ENCODE peak calls at places on chromosomes 16 and 17, in four cellular contexts. Y is psoas muscle, A is choroid plexus epithelial cell, B is Panc1. O is an unnamed sample.

GRCh38 chr17:28193241-28193640 is 125.8 kb upstream of the TMEM97 start:
- DNase-seq in Y (peak; percentile 25), B (no peak), A (no peak), O (no peak)

GRCh38 chr17:30964878-30965277 is 6.0 kb upstream of the RNF135 start:
- DNase-seq in A (peak; percentile 28), B (no peak), Y (no peak), O (peak; percentile 24)

GRCh38 chr17:12769981-12770380 is 19.3 kb upstream of the ARHGAP44 start:
- DNase-seq in Y (no peak), A (no peak), B (no peak), O (peak; percentile 7)

GRCh38 chr17:73592531-73592961 is 51.7 kb downstream of the SDK2 start:
- DNase-seq in A (no peak), Y (no peak), B (no peak), O (no peak)

GRCh38 chr17:3039748-3040147 is 23.7 kb downstream of the OR1D5 start:
- DNase-seq in B (no peak), Y (no peak), A (no peak), O (no peak)

GRCh38 chr17:1743094-1743452 is 402 bp downstream of the SERPINF2 start:
- DNase-seq in A (no peak), B (no peak), Y (no peak), O (no peak)

GRCh38 chr17:66966529-66967418 is 2.3 kb downstream of the CACNG4 start:
- DNase-seq in B (no peak), Y (no peak), A (no peak), O (no peak)

GRCh38 chr17:40646791-40647548 is 648 bp downstream of the SMARCE1 start:
- DNase-seq in B (no peak), A (peak; percentile 64), Y (no peak), O (no peak)

GRCh38 chr17:64240261-64240740 is 22.8 kb downstream of the TEX2 start:
- DNase-seq in A (no peak), B (no peak), Y (no peak), O (no peak)
- H3K4me3 ChIP-seq in A (no peak overlapping the region), B (no peak overlapping the region), Y (no peak overlapping the region), O (peak overlapping the region; percentile 21)

DNA sequence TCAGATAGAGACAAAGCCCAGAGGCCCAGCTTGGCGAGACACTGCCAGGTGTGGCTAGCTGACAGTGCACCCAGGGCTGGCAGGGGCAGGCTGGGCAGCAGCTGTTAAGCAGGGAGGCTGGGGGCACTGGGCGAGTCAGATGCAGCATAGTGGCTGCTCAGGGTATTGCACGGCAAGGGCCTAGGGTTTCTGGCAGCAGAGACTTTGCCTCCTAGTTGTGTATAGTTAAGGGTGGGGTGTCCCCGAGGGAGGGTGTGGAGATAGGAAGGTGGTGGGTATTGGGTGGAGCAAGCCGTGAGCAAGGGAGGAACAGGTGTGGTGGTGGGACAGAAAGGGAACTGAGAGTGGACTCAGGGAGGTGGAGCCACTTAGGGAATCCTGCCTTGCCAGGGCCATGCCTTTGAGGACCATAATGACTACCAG is 66.0 kb downstream of the SMPD3 start:
- DNase-seq in B (no peak), Y (no peak), A (no peak), O (no peak)
- TF ChIP-seq CTCF in B (no peak), Y (no peak), A (peak; percentile 32), O (no peak)

GRCh38 chr16:58563235-58563634 is 47.9 kb downstream of the SETD6 start:
- DNase-seq in A (peak; percentile 78), B (peak; percentile 5), Y (no peak), O (peak; percentile 75)
- H3K4me3 ChIP-seq in A (no peak overlapping the region), B (no peak overlapping the region), Y (no peak overlapping the region), O (no peak overlapping the region)

GRCh38 chr16:87419971-87420370 is 27.8 kb downstream of the MAP1LC3B start:
- DNase-seq in B (no peak), A (no peak), Y (no peak), O (no peak)

GRCh38 chr16:87422106-87422505 is 30.0 kb downstream of the MAP1LC3B start:
- DNase-seq in Y (no peak), B (no peak), A (no peak), O (no peak)

GRCh38 chr16:87418644-87419043 is 26.5 kb downstream of the MAP1LC3B start:
- DNase-seq in A (no peak), Y (no peak), B (no peak), O (no peak)

GRCh38 chr16:87421369-87421912 is 29.3 kb downstream of the MAP1LC3B start:
- DNase-seq in A (no peak), Y (no peak), B (no peak), O (no peak)

GRCh38 chr16:87420401-87421368 is 28.5 kb downstream of the MAP1LC3B start:
- DNase-seq in Y (no peak), A (no peak), B (no peak), O (no peak)
- TF ChIP-seq CTCF in Y (no peak), A (peak; percentile 38), B (no peak), O (peak; percentile 7)

GRCh38 chr17:8628172-8628571 is 2.4 kb downstream of the MYH10 start:
- DNase-seq in Y (no peak), B (no peak), A (no peak), O (peak; percentile 23)
- H3K4me3 ChIP-seq in Y (no peak overlapping the region), B (no peak overlapping the region), A (peak overlapping the region; percentile 1), O (peak overlapping the region; percentile 76)

DNA sequence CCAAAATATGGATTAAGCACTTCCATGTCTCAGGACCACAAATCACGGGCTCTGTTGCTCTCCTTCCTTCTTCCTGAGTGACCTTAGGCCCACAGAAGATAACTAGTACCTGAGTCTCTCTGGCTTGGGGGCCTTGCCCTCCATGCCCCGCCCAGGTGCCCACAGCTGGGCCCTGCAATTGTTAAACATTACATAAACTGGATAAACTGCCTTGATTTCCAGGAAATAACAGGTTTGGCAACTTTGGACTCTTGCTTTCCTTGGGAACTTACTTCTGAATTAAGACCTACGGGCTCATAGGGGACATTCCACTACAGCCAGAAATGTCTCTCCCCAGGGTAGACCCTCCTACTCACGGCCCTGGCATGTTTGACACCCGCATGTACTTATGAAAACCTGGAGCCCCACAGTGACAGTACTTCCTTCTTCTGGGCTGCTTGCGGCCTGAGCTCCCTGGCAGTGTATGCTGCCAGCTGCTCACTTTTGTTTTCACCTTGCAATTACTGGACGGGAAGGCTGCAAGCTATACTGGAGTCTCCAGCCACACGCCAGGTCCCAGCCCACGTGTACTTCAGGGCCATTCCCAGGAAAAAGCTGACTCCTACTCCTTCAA is 2.3 kb upstream of the UBALD2 start:
- DNase-seq in A (no peak), B (no peak), Y (peak; percentile 27), O (no peak)
- TF ChIP-seq CTCF in A (no peak), B (no peak), Y (no peak), O (no peak)

DNA sequence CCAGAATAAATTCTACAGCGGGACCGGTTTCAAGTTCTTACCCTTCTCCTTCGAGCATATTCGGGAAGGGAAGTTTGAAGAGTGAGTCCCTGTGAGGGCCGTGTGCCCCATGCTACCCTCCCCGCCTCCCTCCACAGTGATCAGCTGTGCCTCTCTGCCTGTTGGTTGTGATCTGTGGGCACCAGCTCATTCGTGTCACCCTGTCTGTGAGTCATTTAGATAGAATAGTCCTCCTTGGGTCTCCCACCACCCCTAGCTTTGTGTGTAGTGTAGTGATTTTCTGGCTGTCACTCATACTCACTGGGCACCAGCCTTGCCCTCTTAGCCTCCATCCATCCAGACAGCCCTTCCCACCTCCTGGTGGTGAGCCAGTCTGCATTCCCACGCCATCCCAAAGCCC is 15.0 kb upstream of the NAGLU start:
- DNase-seq in B (no peak), Y (no peak), A (no peak), O (no peak)
- H3K4me3 ChIP-seq in B (no peak overlapping the region), Y (no peak overlapping the region), A (no peak overlapping the region), O (no peak overlapping the region)

GRCh38 chr17:80871341-80871740 is 120.3 kb upstream of the CHMP6 start:
- DNase-seq in B (no peak), Y (no peak), A (no peak), O (no peak)

GRCh38 chr17:80869476-80869875 is 122.2 kb upstream of the CHMP6 start:
- DNase-seq in B (no peak), Y (no peak), A (no peak), O (no peak)

GRCh38 chr17:80868022-80868609 is 123.5 kb upstream of the CHMP6 start:
- DNase-seq in Y (no peak), A (no peak), B (no peak), O (no peak)

GRCh38 chr17:80872011-80872929 is 119.4 kb upstream of the CHMP6 start:
- DNase-seq in B (no peak), Y (no peak), A (no peak), O (no peak)

GRCh38 chr17:80870401-80870800 is 121.2 kb upstream of the CHMP6 start:
- DNase-seq in A (no peak), B (no peak), Y (no peak), O (no peak)
- TF ChIP-seq CTCF in A (no peak), B (no peak), Y (no peak), O (no peak)

GRCh38 chr16:22353188-22353919 is 21.1 kb downstream of the CDR2 start:
- DNase-seq in Y (no peak), A (peak; percentile 83), B (no peak), O (peak; percentile 72)

GRCh38 chr16:22353933-22354541 is 20.4 kb downstream of the CDR2 start:
- DNase-seq in Y (no peak), A (no peak), B (no peak), O (no peak)

GRCh38 chr16:22355487-22355908 is 18.9 kb downstream of the CDR2 start:
- DNase-seq in A (no peak), Y (no peak), B (no peak), O (peak; percentile 39)

GRCh38 chr16:22352119-22352518 is 22.3 kb downstream of the CDR2 start:
- DNase-seq in A (no peak), B (no peak), Y (no peak), O (no peak)

DNA sequence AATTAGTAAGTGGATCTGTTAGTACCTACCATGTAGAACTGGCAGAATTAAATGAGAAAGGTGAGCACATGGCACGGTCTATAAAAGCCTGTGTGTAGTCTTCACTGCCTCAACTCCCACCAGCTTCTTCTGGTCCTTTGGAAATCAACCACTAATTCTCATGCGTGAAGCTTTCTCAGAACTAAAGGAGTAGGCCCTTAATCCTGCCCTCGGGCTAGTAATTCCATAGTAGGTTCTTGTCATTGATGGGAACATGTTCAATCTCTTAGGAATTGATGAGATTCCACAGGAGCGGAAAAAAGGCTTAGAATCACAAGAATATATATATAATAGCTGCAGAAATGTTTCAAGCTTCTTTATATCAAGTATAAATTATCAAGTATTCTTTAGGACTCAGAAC is 21.7 kb downstream of the CDR2 start:
- DNase-seq in B (no peak), Y (no peak), A (no peak), O (no peak)
- H3K4me3 ChIP-seq in B (no peak overlapping the region), Y (no peak overlapping the region), A (no peak overlapping the region), O (no peak overlapping the region)

GRCh38 chr17:55500103-55500502 is 11.1 kb downstream of the SMIM36 start:
- DNase-seq in Y (no peak), B (no peak), A (no peak), O (no peak)

GRCh38 chr17:55492951-55493350 is 18.3 kb downstream of the SMIM36 start:
- DNase-seq in A (no peak), B (no peak), Y (no peak), O (no peak)

GRCh38 chr17:55495239-55495638 is 16.0 kb downstream of the SMIM36 start:
- DNase-seq in B (no peak), A (no peak), Y (no peak), O (peak; percentile 6)

GRCh38 chr17:55496094-55496881 is 15.0 kb downstream of the SMIM36 start:
- DNase-seq in B (no peak), A (peak; percentile 87), Y (no peak), O (peak; percentile 72)
- TF ChIP-seq CTCF in B (no peak), A (no peak), Y (no peak), O (no peak)

O was measured in foreskin fibroblast.